ENCODE peak calls at places on chromosome 18, in six cellular contexts. W is spleen, Y is foreskin fibroblast, R is GM13976, H is PC-9, P is fibroblast of lung. M is an unnamed sample.
A peak's percentile ranks its signal among the peaks of the same experiment; 100 is the strongest.

GRCh38 chr18:72208920-72209676 is 335.0 kb downstream of the CBLN2 start:
- DNase-seq in W (peak; percentile 66), Y (no peak), R (no peak), H (no peak), P (no peak), M (no peak)

GRCh38 chr18:51039138-51040112 is 9.4 kb downstream of the SMAD4 start:
- DNase-seq in W (no peak), Y (no peak), R (peak; percentile 29), H (no peak), P (peak; percentile 22), M (no peak)

GRCh38 chr18:5992381-5992780 is 97.1 kb upstream of the TMEM200C start:
- DNase-seq in W (no peak), Y (no peak), R (no peak), H (no peak), P (no peak), M (no peak)

GRCh38 chr18:75727479-75727878 is 300.0 kb upstream of the SMIM21 start:
- DNase-seq in W (no peak), Y (peak; percentile 41), R (peak; percentile 41), H (peak; percentile 10), P (peak; percentile 24), M (no peak)

GRCh38 chr18:35418610-35419009 is 41.5 kb upstream of the ZNF396 start:
- DNase-seq in W (no peak), Y (no peak), R (no peak), H (no peak), P (no peak), M (no peak)

GRCh38 chr18:14014456-14014855 is 99.1 kb upstream of the MC2R start:
- DNase-seq in W (no peak), Y (no peak), R (no peak), H (no peak), P (no peak), M (no peak)

GRCh38 chr18:59814872-59815271 is 84.9 kb upstream of the PMAIP1 start:
- DNase-seq in W (no peak), Y (peak; percentile 92), R (no peak), H (no peak), P (peak; percentile 66), M (no peak)

GRCh38 chr18:46915800-46916550 is 1.3 kb downstream of the PIAS2 start:
- DNase-seq in W (no peak), Y (peak; percentile 5), R (no peak), H (no peak), P (no peak), M (no peak)

GRCh38 chr18:45670281-45670962 is 53.6 kb upstream of the SLC14A1 start:
- DNase-seq in W (no peak), Y (peak; percentile 79), R (peak; percentile 44), H (no peak), P (peak; percentile 78), M (peak; percentile 68)

GRCh38 chr18:79912409-79912991 is 39.0 kb downstream of the SLC66A2 start:
- DNase-seq in W (peak; percentile 82), Y (peak; percentile 63), R (peak; percentile 28), H (no peak), P (peak; percentile 17), M (no peak)

GRCh38 chr18:69725855-69726508 is 221.7 kb downstream of the CD226 start:
- DNase-seq in W (no peak), Y (no peak), R (no peak), H (no peak), P (no peak), M (no peak)

GRCh38 chr18:12840382-12840781 is 43.7 kb downstream of the PTPN2 start:
- DNase-seq in W (no peak), Y (no peak), R (no peak), H (no peak), P (no peak), M (no peak)

GRCh38 chr18:9506046-9506792 is 30.9 kb downstream of the RALBP1 start:
- DNase-seq in W (no peak), Y (no peak), R (no peak), H (peak; percentile 52), P (no peak), M (no peak)

GRCh38 chr18:44855681-44856080 is 175.0 kb downstream of the SETBP1 start:
- DNase-seq in W (no peak), Y (peak; percentile 46), R (no peak), H (no peak), P (no peak), M (no peak)

GRCh38 chr18:37422116-37422515 is 143.5 kb downstream of the CELF4 start:
- DNase-seq in W (no peak), Y (no peak), R (no peak), H (no peak), P (no peak), M (no peak)

GRCh38 chr18:58194028-58194427 is 150.0 kb downstream of the NEDD4L start:
- DNase-seq in W (no peak), Y (no peak), R (no peak), H (no peak), P (no peak), M (no peak)

GRCh38 chr18:11909597-11910026 is 1.5 kb upstream of the MPPE1 start:
- DNase-seq in W (no peak), Y (peak; percentile 28), R (peak; percentile 46), H (no peak), P (peak; percentile 26), M (no peak)

GRCh38 chr18:54192415-54192814 is 32.1 kb downstream of the MBD2 start:
- DNase-seq in W (no peak), Y (no peak), R (no peak), H (no peak), P (no peak), M (no peak)

GRCh38 chr18:9647496-9648323 is 33.4 kb upstream of the PPP4R1 start:
- DNase-seq in W (no peak), Y (no peak), R (no peak), H (peak; percentile 57), P (no peak), M (no peak)

GRCh38 chr18:43141208-43141607 is 25.7 kb upstream of the RIT2 start:
- DNase-seq in W (no peak), Y (no peak), R (no peak), H (no peak), P (no peak), M (no peak)

GRCh38 chr18:75211721-75212625 is 1.4 kb downstream of the TSHZ1 start:
- DNase-seq in W (peak; percentile 89), Y (peak; percentile 58), R (peak; percentile 55), H (peak; percentile 18), P (no peak), M (no peak)

GRCh38 chr18:58856881-58857280 is 7.8 kb upstream of the ZNF532 start:
- DNase-seq in W (no peak), Y (peak; percentile 81), R (no peak), H (no peak), P (peak; percentile 60), M (no peak)

GRCh38 chr18:75075016-75075305 is 134.0 kb downstream of the PTGR3 start:
- DNase-seq in W (no peak), Y (no peak), R (no peak), H (no peak), P (no peak), M (no peak)

DNA sequence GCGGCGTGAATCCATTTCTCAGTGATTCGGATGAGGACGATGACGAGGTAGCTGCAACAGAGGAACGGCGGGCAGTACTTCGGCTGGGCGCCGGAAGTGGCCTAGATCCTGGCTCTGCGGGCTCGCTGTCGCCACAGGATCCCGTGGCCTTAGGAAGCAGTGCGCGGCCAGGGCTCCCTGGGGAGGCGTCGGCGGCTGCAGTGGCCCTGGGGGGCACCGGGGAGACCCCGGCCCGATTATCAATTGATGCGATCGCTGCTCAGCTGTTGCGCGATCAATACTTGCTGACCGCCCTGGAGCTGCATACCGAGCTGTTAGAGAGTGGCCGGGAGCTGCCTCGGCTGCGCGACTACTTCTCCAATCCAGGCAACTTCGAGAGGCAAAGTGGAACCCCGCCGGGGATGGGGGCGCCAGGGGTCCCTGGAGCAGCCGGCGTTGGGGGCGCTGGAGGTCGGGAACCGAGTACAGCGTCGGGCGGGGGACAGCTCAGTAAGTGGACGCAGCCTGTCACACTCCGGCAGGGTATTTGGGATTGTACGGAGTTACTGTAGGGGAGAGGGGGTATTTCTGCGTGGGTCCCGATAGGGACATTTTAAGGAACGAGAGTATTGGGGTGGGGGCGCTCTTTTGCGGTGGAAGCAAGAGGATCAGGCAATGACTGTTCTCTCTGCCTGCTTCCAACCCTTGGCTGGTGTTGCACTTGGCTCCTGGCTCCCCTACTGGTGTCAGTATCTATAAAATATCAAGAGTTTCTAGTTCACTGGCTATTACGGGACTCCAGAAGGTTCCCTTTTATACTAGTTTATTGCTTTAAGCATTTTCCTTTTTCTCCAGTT is 706 bp downstream of the RELCH start:
- DNase-seq in W (no peak), Y (peak; percentile 53), R (peak; percentile 25), H (peak; percentile 10), P (peak; percentile 21), M (peak; percentile 57)
- TF ChIP-seq CTCF in W (no peak), Y (no peak), R (no peak), H (no peak), P (peak; percentile 16), M (peak; percentile 30)

DNA sequence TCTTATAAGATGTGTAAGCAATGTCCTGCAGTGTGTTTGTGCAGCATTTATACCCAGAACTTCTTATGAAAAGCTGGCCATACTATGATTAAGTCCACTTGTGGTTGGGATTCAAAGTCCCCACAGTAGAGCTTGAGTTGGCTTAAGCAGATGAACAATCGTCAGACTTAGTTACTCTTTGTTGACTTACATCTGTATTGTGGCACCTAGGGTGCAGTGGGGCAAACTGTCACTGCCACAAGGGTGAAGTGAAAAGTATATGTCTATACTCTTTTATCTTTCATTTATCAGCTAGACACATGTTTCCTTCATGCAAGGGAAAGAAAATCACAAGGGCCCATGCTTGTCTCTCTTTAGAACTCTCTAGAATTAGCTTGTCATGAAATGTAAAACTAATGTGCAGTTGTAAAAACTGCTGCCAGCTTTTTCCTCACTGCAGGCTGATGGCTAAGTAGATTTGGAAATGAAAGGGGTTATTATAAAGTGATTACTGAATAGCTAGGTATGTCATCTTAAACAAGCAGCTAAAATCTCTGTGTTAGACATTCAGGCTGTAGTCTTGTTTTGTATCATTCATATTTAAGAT is 474.5 kb downstream of the PTPRM start:
- DNase-seq in W (no peak), Y (no peak), R (no peak), H (no peak), P (no peak), M (no peak)
- TF ChIP-seq CTCF in W (no peak), Y (no peak), R (no peak), H (no peak), P (no peak), M (no peak)

DNA sequence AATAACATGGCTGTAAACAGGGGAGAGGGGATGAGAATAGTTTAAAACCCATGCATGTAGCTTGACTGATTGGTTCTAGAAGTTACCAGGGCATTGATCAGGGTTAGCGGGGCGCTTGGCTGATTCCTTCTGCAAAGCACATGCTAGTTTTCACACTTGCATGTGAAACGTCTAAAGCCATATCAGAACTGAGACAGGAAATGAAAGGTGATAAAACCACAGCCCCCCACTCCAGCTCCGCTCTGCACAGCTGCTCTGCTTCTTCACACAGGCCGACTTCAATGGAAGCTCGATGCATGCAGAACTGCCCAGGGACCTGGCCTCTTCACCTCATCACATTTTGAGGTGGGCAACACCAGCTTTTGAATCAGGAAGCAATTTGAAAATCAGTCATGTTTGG is 31.4 kb downstream of the HRH4 start:
- DNase-seq in W (peak; percentile 80), Y (no peak), R (peak; percentile 43), H (no peak), P (no peak), M (no peak)
- TF ChIP-seq CTCF in W (no peak), Y (no peak), R (no peak), H (no peak), P (no peak), M (no peak)

DNA sequence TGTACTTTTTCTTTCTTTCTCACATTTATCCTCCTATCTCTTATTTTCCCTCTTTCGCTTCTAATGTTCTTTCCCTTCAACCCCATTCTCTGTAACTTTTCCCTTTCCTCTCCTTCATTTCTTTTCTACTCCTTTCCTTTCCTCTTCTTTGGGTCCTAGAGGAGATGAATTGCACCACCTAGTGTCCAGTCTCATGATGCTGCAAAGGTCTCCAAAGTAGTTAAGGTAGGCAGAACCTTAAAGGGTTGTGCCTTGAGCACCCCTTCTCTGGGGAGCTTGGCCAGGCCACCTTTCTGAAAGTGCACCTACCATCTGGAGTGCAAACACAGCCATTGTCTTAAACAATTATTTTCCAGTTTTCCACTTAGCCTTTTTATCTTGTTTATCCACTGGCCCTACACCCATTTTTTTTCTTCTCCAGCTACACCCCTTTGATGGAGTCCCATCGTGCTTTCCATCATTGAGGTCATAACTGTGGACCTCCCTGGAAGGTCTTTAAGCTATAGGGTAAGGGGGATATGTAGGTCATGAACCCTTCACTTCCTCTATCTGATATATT is 156.0 kb downstream of the ESCO1 start:
- DNase-seq in W (no peak), Y (peak; percentile 71), R (peak; percentile 62), H (peak; percentile 9), P (peak; percentile 78), M (no peak)
- TF ChIP-seq CTCF in W (peak; percentile 25), Y (peak; percentile 87), R (peak; percentile 57), H (peak; percentile 75), P (peak; percentile 84), M (no peak)